ENCODE peak calls at places on chromosomes 5 and 9, in four cellular contexts. Z is T-helper 1 cell, U is pancreas, G is progenitor cell of endocrine pancreas. J is an unnamed sample.

GRCh38 chr9:136720251-136720886 is 8.0 kb downstream of the DIPK1B start:
- DNase-seq in Z (no peak), U (no peak), G (no peak), J (no peak)

GRCh38 chr5:87094347-87094746 is 173.3 kb upstream of the RASA1 start:
- DNase-seq in Z (no peak), U (no peak), G (no peak), J (no peak)

GRCh38 chr9:105295986-105296385 is 51.5 kb downstream of the SLC44A1 start:
- DNase-seq in Z (no peak), U (no peak), G (no peak), J (no peak)

GRCh38 chr5:153122416-153122815 is 368.1 kb upstream of the GRIA1 start:
- DNase-seq in Z (no peak), U (no peak), G (no peak), J (no peak)

GRCh38 chr9:79572891-79573696 is 1.3 kb downstream of the TLE4 start:
- DNase-seq in Z (peak; percentile 63), U (peak; percentile 54), G (peak; percentile 26), J (peak; percentile 23)

GRCh38 chr5:150112211-150113046 is 26.1 kb upstream of the CSF1R start:
- DNase-seq in Z (no peak), U (no peak), G (no peak), J (no peak)

GRCh38 chr5:140004174-140004573 is 38.9 kb downstream of the NRG2 start:
- DNase-seq in Z (no peak), U (no peak), G (no peak), J (no peak)

GRCh38 chr5:143401846-143402463 is 1.5 kb downstream of the NR3C1 start:
- DNase-seq in Z (peak; percentile 18), U (no peak), G (no peak), J (no peak)

GRCh38 chr5:169577966-169578365 is 5.6 kb upstream of the SPDL1 start:
- DNase-seq in Z (no peak), U (no peak), G (no peak), J (no peak)

GRCh38 chr9:137045294-137046093 is 483 bp downstream of the NPDC1 start:
- DNase-seq in Z (no peak), U (peak; percentile 62), G (no peak), J (peak; percentile 45)

GRCh38 chr9:134186471-134187109 is 22.2 kb upstream of the RNU6ATAC start:
- DNase-seq in Z (no peak), U (no peak), G (no peak), J (no peak)

GRCh38 chr9:29968831-29969230 is 2395.6 kb upstream of the C9orf72 start:
- DNase-seq in Z (no peak), U (no peak), G (no peak), J (no peak)

GRCh38 chr5:142531977-142532376 is 153.9 kb downstream of the FGF1 start:
- DNase-seq in Z (no peak), U (no peak), G (no peak), J (no peak)

GRCh38 chr5:104186100-104186499 is 623.5 kb upstream of the NUDT12 start:
- DNase-seq in Z (no peak), U (no peak), G (no peak), J (no peak)

J was measured in HuH-7.